ENCODE peak calls at places on chromosomes 16 and 17, in seven cellular contexts. Z is IMR-90, Y is H9, R is mesendoderm, G is neuronal stem cell, E is trophoblast cell, U is H1. F is an unnamed sample.

GRCh38 chr17:62616993-62617893 is 10.2 kb upstream of the MRC2 start:
- DNase-seq in U (no peak), G (peak), Y (peak), R (peak), E (no peak), Z (peak), F (peak)

GRCh38 chr16:50367777-50368409 is 895 bp downstream of the BRD7 start:
- DNase-seq in R (peak), Z (no peak), Y (no peak), U (no peak), G (no peak), E (peak), F (peak)

GRCh38 chr17:49971848-49972485 is 3.0 kb downstream of the DLX4 start:
- DNase-seq in G (no peak), Y (peak), R (peak), Z (no peak), E (peak), U (no peak), F (no peak)

GRCh38 chr16:85068746-85069145 is 41.2 kb downstream of the KIAA0513 start:
- DNase-seq in G (no peak), E (no peak), Y (no peak), Z (peak), R (no peak), U (no peak), F (no peak)

GRCh38 chr16:57175896-57176295 is 9.9 kb downstream of the PSME3IP1 start:
- DNase-seq in Y (no peak), G (no peak), U (no peak), Z (no peak), R (no peak), E (peak), F (no peak)

GRCh38 chr17:12815642-12816141 is 26.4 kb downstream of the ARHGAP44 start:
- DNase-seq in E (peak), R (no peak), U (no peak), G (no peak), Y (no peak), Z (no peak), F (no peak)

GRCh38 chr17:10589553-10590145 is 40.2 kb upstream of the MYH2 start:
- DNase-seq in Z (no peak), U (no peak), G (no peak), E (peak), Y (no peak), R (no peak), F (no peak)

GRCh38 chr16:74700206-74701040 is at the start of gene MLKL:
- DNase-seq in Y (peak), U (no peak), E (peak), G (no peak), R (peak), Z (peak), F (peak)

GRCh38 chr16:2751577-2752034 is 832 bp upstream of the SRRM2 start:
- DNase-seq in Y (peak), G (no peak), U (peak), Z (no peak), R (peak), E (no peak), F (no peak)

GRCh38 chr17:43723697-43724359 is 34.8 kb downstream of the SOST start:
- DNase-seq in U (no peak), R (peak), Z (peak), E (peak), G (no peak), Y (no peak), F (peak)

GRCh38 chr17:74280093-74280513 is 6.1 kb downstream of the DNAI2 start:
- DNase-seq in Y (no peak), U (no peak), E (peak), Z (no peak), R (no peak), G (no peak), F (no peak)

GRCh38 chr16:88063201-88063773 is 112.1 kb downstream of the BANP start:
- DNase-seq in E (no peak), Y (no peak), G (no peak), R (no peak), U (no peak), Z (peak), F (peak)

GRCh38 chr16:81630632-81631026 is 148.5 kb upstream of the PLCG2 start:
- DNase-seq in Y (no peak), R (no peak), Z (no peak), G (peak), U (no peak), E (no peak), F (no peak)

GRCh38 chr17:66900126-66901010 is 64.1 kb upstream of the CACNG4 start:
- DNase-seq in U (no peak), Y (no peak), E (peak), R (no peak), Z (peak), G (no peak), F (no peak)

GRCh38 chr17:19274893-19275292 is 37.7 kb downstream of the EPN2 start:
- DNase-seq in Z (no peak), Y (no peak), E (no peak), R (no peak), G (no peak), U (no peak), F (no peak)

DNA sequence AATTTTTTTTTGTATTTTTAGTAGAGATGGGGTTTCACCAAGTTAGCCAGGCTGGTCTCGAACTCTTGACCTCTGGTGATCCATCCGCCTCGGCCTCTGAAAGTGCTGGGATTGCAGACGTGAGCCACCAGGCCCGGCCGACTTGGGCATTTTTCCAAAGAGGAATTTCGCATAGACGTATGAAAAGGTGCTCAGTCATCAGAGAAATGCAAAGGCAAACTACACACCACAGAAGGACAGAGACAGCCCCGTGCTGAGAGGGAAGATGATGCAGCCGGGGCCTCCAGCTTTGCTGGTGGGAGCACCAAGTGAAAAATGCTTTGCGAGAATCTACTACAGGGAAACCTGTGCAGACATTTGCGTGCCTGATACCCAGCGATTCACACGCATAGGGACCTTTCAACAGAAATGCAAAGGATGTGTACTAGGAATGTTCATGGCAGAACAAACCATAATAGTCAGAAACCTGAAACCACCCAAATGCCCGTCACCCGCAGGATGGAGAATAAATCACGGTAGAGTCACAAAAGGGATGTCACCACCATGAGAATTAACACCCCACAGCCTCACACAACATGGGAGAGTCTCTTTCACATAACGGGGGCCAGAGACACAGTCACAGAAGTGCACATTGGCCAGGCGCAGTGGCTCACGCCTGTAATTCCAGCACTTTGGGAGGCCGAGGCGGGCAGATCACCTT is 5.2 kb downstream of the RAB40B start:
- DNase-seq in R (no peak), G (no peak), E (no peak), U (no peak), Z (no peak), Y (no peak), F (no peak)
- H2BK5ac ChIP-seq in R (no peak), G (no peak), E (no peak), U (no peak), Z (no peak), Y (no peak), F (no peak)

GRCh38 chr17:81845881-81846742 is 11.3 kb upstream of the PPP1R27 start:
- DNase-seq in E (no peak), Z (no peak), R (no peak), U (no peak), Y (no peak), G (no peak), F (no peak)

GRCh38 chr17:81844327-81844851 is 9.5 kb upstream of the PPP1R27 start:
- DNase-seq in G (no peak), E (no peak), R (no peak), Z (no peak), U (no peak), Y (no peak), F (no peak)

GRCh38 chr17:81844887-81845286 is 10.0 kb upstream of the PPP1R27 start:
- DNase-seq in E (no peak), Y (no peak), U (no peak), Z (no peak), G (no peak), R (no peak), F (no peak)

GRCh38 chr17:81843713-81844326 is 9.0 kb upstream of the PPP1R27 start:
- DNase-seq in U (no peak), E (no peak), Z (no peak), G (no peak), R (no peak), Y (no peak), F (no peak)

GRCh38 chr17:81845361-81845760 is 10.5 kb upstream of the PPP1R27 start:
- DNase-seq in R (no peak), G (no peak), Y (no peak), U (no peak), Z (no peak), E (no peak), F (no peak)
- H3K27ac ChIP-seq in R (no peak), G (no peak), Y (no peak), U (no peak), Z (no peak), E (no peak), F (no peak)

GRCh38 chr17:56599093-56599492 is 5.6 kb downstream of the NOG start:
- DNase-seq in U (no peak), G (no peak), R (no peak), Z (no peak), Y (no peak), E (no peak), F (no peak)

GRCh38 chr17:56596741-56597494 is 3.4 kb downstream of the NOG start:
- DNase-seq in U (no peak), R (no peak), Z (no peak), G (peak), E (no peak), Y (peak), F (peak)

GRCh38 chr17:56599566-56599965 is 6.1 kb downstream of the NOG start:
- DNase-seq in G (no peak), Z (no peak), Y (no peak), R (no peak), U (no peak), E (no peak), F (no peak)

GRCh38 chr17:56597495-56597990 is 4.0 kb downstream of the NOG start:
- DNase-seq in Z (peak), R (peak), G (peak), Y (peak), U (no peak), E (peak), F (peak)

DNA sequence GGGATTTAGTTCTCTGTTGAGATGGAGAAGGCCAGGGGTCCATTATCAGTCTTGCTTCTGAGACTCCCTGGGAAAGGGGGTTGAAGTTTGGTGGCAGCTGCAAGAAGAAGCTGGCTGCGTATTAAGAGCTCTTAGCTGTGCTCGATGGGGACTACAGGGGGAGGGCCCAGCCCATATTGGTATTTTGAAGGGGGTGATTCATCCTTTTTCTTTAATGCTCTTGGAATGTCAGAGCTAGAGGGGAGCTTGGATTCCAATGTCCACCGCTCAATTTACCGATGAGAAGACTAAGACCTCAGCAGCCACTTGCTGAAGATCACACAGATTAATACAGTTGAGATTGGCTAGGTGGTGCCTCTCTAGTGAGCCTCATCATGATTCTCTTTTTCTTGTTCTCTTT is 5.0 kb downstream of the NOG start:
- DNase-seq in R (peak), Z (peak), G (no peak), E (peak), Y (no peak), U (no peak), F (peak)
- H2BK5ac ChIP-seq in R (no peak), Z (peak), G (no peak), E (peak), Y (no peak), U (no peak), F (no peak)

GRCh38 chr17:44940321-44940720 is 7.3 kb downstream of the KIF18B start:
- DNase-seq in Z (no peak), Y (peak), E (peak), R (peak), U (no peak), G (no peak), F (no peak)
- H3K27ac ChIP-seq in Z (no peak), Y (no peak), E (no peak), R (no peak), U (no peak), G (no peak), F (no peak)

GRCh38 chr16:51701025-51701424 is 550.0 kb upstream of the SALL1 start:
- DNase-seq in R (no peak), G (no peak), E (no peak), U (no peak), Y (no peak), Z (no peak), F (no peak)
- H2BK5ac ChIP-seq in R (no peak), G (no peak), E (no peak), U (no peak), Y (no peak), Z (no peak), F (no peak)